ENCODE peak calls at places on chromosomes 6 and 20, in six cellular contexts. Q, O, S, Y, U and K are unnamed samples.

GRCh38 chr20:57652865-57653545 is 32.8 kb upstream of the ZBP1 start:
- DNase-seq in Q (no peak), O (no peak), S (no peak), Y (no peak), U (no peak), K (no peak)

GRCh38 chr6:36745836-36746235 is 48.2 kb downstream of the RAB44 start:
- DNase-seq in Q (no peak), O (no peak), S (no peak), Y (no peak), U (no peak), K (no peak)

GRCh38 chr6:118506071-118506638 is 41.9 kb upstream of the PLN start:
- DNase-seq in Q (peak; percentile 2), O (no peak), S (no peak), Y (no peak), U (no peak), K (peak; percentile 26)

GRCh38 chr20:2093200-2093781 is 8.3 kb upstream of the STK35 start:
- DNase-seq in Q (peak; percentile 63), O (no peak), S (peak; percentile 11), Y (no peak), U (peak; percentile 18), K (no peak)

GRCh38 chr20:64131406-64131805 is 24.0 kb upstream of the NPBWR2 start:
- DNase-seq in Q (peak; percentile 54), O (peak; percentile 18), S (peak; percentile 6), Y (peak; percentile 77), U (no peak), K (no peak)

GRCh38 chr20:38268115-38268514 is 7.6 kb upstream of the KIAA1755 start:
- DNase-seq in Q (no peak), O (no peak), S (no peak), Y (no peak), U (no peak), K (no peak)

GRCh38 chr6:63426844-63427243 is 107.1 kb upstream of the LGSN start:
- DNase-seq in Q (no peak), O (no peak), S (no peak), Y (no peak), U (no peak), K (no peak)

GRCh38 chr6:43806041-43806757 is 36.2 kb downstream of the VEGFA start:
- DNase-seq in Q (peak; percentile 68), O (no peak), S (no peak), Y (no peak), U (no peak), K (no peak)

GRCh38 chr6:113178349-113178748 is 678.8 kb upstream of the MARCKS start:
- DNase-seq in Q (no peak), O (no peak), S (no peak), Y (no peak), U (no peak), K (peak; percentile 63)

GRCh38 chr6:39446909-39447308 is 124.4 kb upstream of the KCNK16 start:
- DNase-seq in Q (no peak), O (no peak), S (no peak), Y (no peak), U (no peak), K (peak; percentile 62)

GRCh38 chr6:18155273-18155863 is at the start of gene KDM1B:
- DNase-seq in Q (peak; percentile 95), O (no peak), S (peak; percentile 99), Y (peak; percentile 100), U (peak; percentile 98), K (peak; percentile 97)

GRCh38 chr6:120274547-120274946 is 925.0 kb upstream of the MAN1A1 start:
- DNase-seq in Q (no peak), O (no peak), S (no peak), Y (no peak), U (no peak), K (no peak)

GRCh38 chr6:137744877-137745276 is 122.2 kb upstream of the TNFAIP3 start:
- DNase-seq in Q (no peak), O (no peak), S (no peak), Y (no peak), U (no peak), K (no peak)

GRCh38 chr6:170093658-170094596 is 197.0 kb downstream of the DLL1 start:
- DNase-seq in Q (no peak), O (no peak), S (no peak), Y (peak; percentile 75), U (no peak), K (no peak)

GRCh38 chr20:38536310-38536709 is 44.7 kb upstream of the ADIG start:
- DNase-seq in Q (no peak), O (no peak), S (no peak), Y (no peak), U (no peak), K (peak; percentile 23)

GRCh38 chr6:140062042-140063041 is 687.9 kb upstream of the CITED2 start:
- DNase-seq in Q (no peak), O (no peak), S (peak; percentile 97), Y (no peak), U (no peak), K (peak; percentile 99)

GRCh38 chr6:104161960-104162669 is 697.6 kb downstream of the HACE1 start:
- DNase-seq in Q (no peak), O (no peak), S (peak; percentile 36), Y (no peak), U (no peak), K (no peak)

GRCh38 chr6:85126448-85127178 is 323.3 kb upstream of the NT5E start:
- DNase-seq in Q (peak; percentile 61), O (peak; percentile 61), S (peak; percentile 65), Y (peak; percentile 67), U (no peak), K (peak; percentile 51)

GRCh38 chr20:38426006-38426405 is 9.1 kb downstream of the SNHG17 start:
- DNase-seq in Q (peak; percentile 68), O (no peak), S (peak; percentile 79), Y (no peak), U (no peak), K (peak; percentile 93)

GRCh38 chr6:9272671-9273070 is 837.3 kb upstream of the SLC35B3 start:
- DNase-seq in Q (no peak), O (no peak), S (no peak), Y (no peak), U (no peak), K (no peak)

GRCh38 chr6:20402181-20403079 is 751 bp downstream of the E2F3 start:
- DNase-seq in Q (peak; percentile 44), O (peak; percentile 72), S (no peak), Y (peak; percentile 78), U (peak; percentile 27), K (peak; percentile 21)

GRCh38 chr20:47736570-47737152 is 48.6 kb downstream of the SULF2 start:
- DNase-seq in Q (no peak), O (no peak), S (no peak), Y (peak; percentile 52), U (no peak), K (no peak)

GRCh38 chr6:168920289-168920688 is 333.4 kb downstream of the THBS2 start:
- DNase-seq in Q (no peak), O (no peak), S (no peak), Y (no peak), U (no peak), K (no peak)

GRCh38 chr6:32668226-32668747 is 1.8 kb upstream of the HLA-DQB1 start:
- DNase-seq in Q (peak; percentile 69), O (no peak), S (no peak), Y (no peak), U (peak; percentile 38), K (no peak)

GRCh38 chr6:161850572-161850971 is 576.7 kb upstream of the AGPAT4 start:
- DNase-seq in Q (no peak), O (no peak), S (no peak), Y (no peak), U (no peak), K (no peak)

GRCh38 chr6:131950767-131951575 is at the start of gene CCN2:
- DNase-seq in Q (peak; percentile 82), O (peak; percentile 58), S (peak; percentile 99), Y (peak; percentile 84), U (no peak), K (peak; percentile 99)

GRCh38 chr6:67952121-67952520 is 683.0 kb upstream of the ADGRB3 start:
- DNase-seq in Q (no peak), O (no peak), S (peak; percentile 57), Y (no peak), U (no peak), K (peak; percentile 54)